ENCODE peak calls at places on chromosomes 5 and 9, in nine cellular contexts. One of them, this sample, is unnamed.

GRCh38 chr5:116265506-116265905 is 180.7 kb downstream of the COMMD10 start:
- DNase-seq in breast epithelium: no peak
- DNase-seq in IMR-90: no peak
- DNase-seq in HCT116: no peak
- DNase-seq in HepG2: no peak
- DNase-seq in stomach: no peak
- DNase-seq in adrenal gland: no peak
- DNase-seq in lower leg skin: no peak
- DNase-seq in body of pancreas: no peak
- DNase-seq in this sample: no peak

GRCh38 chr9:95138474-95138873 is 179.0 kb downstream of the FANCC start:
- DNase-seq in breast epithelium: no peak
- DNase-seq in IMR-90: peak; percentile 36
- DNase-seq in HCT116: no peak
- DNase-seq in HepG2: no peak
- DNase-seq in stomach: no peak
- DNase-seq in adrenal gland: no peak
- DNase-seq in lower leg skin: no peak
- DNase-seq in body of pancreas: no peak
- DNase-seq in this sample: no peak

GRCh38 chr9:111030492-111030891 is 7.8 kb downstream of the LPAR1 start:
- DNase-seq in breast epithelium: no peak
- DNase-seq in IMR-90: no peak
- DNase-seq in HCT116: no peak
- DNase-seq in HepG2: no peak
- DNase-seq in stomach: no peak
- DNase-seq in adrenal gland: no peak
- DNase-seq in lower leg skin: no peak
- DNase-seq in body of pancreas: no peak
- DNase-seq in this sample: no peak

GRCh38 chr5:44952376-44952775 is 143.6 kb downstream of the MRPS30 start:
- DNase-seq in breast epithelium: no peak
- DNase-seq in IMR-90: peak; percentile 15
- DNase-seq in HCT116: peak; percentile 51
- DNase-seq in HepG2: peak; percentile 18
- DNase-seq in stomach: no peak
- DNase-seq in adrenal gland: no peak
- DNase-seq in lower leg skin: no peak
- DNase-seq in body of pancreas: peak; percentile 14
- DNase-seq in this sample: no peak

GRCh38 chr9:129554649-129555048 is 66.3 kb downstream of the C9orf50 start:
- DNase-seq in breast epithelium: no peak
- DNase-seq in IMR-90: no peak
- DNase-seq in HCT116: no peak
- DNase-seq in HepG2: no peak
- DNase-seq in stomach: no peak
- DNase-seq in adrenal gland: no peak
- DNase-seq in lower leg skin: no peak
- DNase-seq in body of pancreas: no peak
- DNase-seq in this sample: no peak

GRCh38 chr9:136860933-136861873 is 4.9 kb downstream of the EDF1 start:
- DNase-seq in breast epithelium: no peak
- DNase-seq in IMR-90: no peak
- DNase-seq in HCT116: no peak
- DNase-seq in HepG2: no peak
- DNase-seq in stomach: no peak
- DNase-seq in adrenal gland: peak; percentile 12
- DNase-seq in lower leg skin: peak; percentile 11
- DNase-seq in body of pancreas: no peak
- DNase-seq in this sample: no peak

GRCh38 chr9:34526026-34526425 is 3.2 kb upstream of the ENHO start:
- DNase-seq in breast epithelium: no peak
- DNase-seq in IMR-90: no peak
- DNase-seq in HCT116: no peak
- DNase-seq in HepG2: no peak
- DNase-seq in stomach: no peak
- DNase-seq in adrenal gland: no peak
- DNase-seq in lower leg skin: no peak
- DNase-seq in body of pancreas: no peak
- DNase-seq in this sample: no peak

GRCh38 chr5:141521244-141521781 is 32.4 kb downstream of the PCDHGC5 start:
- DNase-seq in breast epithelium: peak; percentile 80
- DNase-seq in IMR-90: peak; percentile 100
- DNase-seq in HCT116: peak; percentile 98
- DNase-seq in HepG2: peak; percentile 81
- DNase-seq in stomach: no peak
- DNase-seq in adrenal gland: peak; percentile 65
- DNase-seq in lower leg skin: peak; percentile 78
- DNase-seq in body of pancreas: peak; percentile 47
- DNase-seq in this sample: no peak

GRCh38 chr9:89654025-89654662 is 49.3 kb downstream of the GADD45G start:
- DNase-seq in breast epithelium: no peak
- DNase-seq in IMR-90: no peak
- DNase-seq in HCT116: no peak
- DNase-seq in HepG2: no peak
- DNase-seq in stomach: no peak
- DNase-seq in adrenal gland: no peak
- DNase-seq in lower leg skin: peak; percentile 65
- DNase-seq in body of pancreas: peak; percentile 58
- DNase-seq in this sample: no peak

GRCh38 chr5:120405923-120406322 is 58.2 kb upstream of the PRR16 start:
- DNase-seq in breast epithelium: no peak
- DNase-seq in IMR-90: peak; percentile 88
- DNase-seq in HCT116: no peak
- DNase-seq in HepG2: no peak
- DNase-seq in stomach: no peak
- DNase-seq in adrenal gland: no peak
- DNase-seq in lower leg skin: no peak
- DNase-seq in body of pancreas: no peak
- DNase-seq in this sample: no peak

GRCh38 chr9:83047839-83048775 is 14.8 kb downstream of the RASEF start:
- DNase-seq in breast epithelium: peak; percentile 65
- DNase-seq in IMR-90: peak; percentile 59
- DNase-seq in HCT116: no peak
- DNase-seq in HepG2: no peak
- DNase-seq in stomach: peak; percentile 78
- DNase-seq in adrenal gland: no peak
- DNase-seq in lower leg skin: no peak
- DNase-seq in body of pancreas: peak; percentile 91
- DNase-seq in this sample: no peak

GRCh38 chr9:76107487-76107886 is 217.0 kb downstream of the PCSK5 start:
- DNase-seq in breast epithelium: peak; percentile 51
- DNase-seq in IMR-90: no peak
- DNase-seq in HCT116: no peak
- DNase-seq in HepG2: no peak
- DNase-seq in stomach: no peak
- DNase-seq in adrenal gland: no peak
- DNase-seq in lower leg skin: peak; percentile 36
- DNase-seq in body of pancreas: peak; percentile 13
- DNase-seq in this sample: no peak

GRCh38 chr9:69898714-69899209 is 78.1 kb downstream of the CFAP95 start:
- DNase-seq in breast epithelium: no peak
- DNase-seq in IMR-90: peak; percentile 92
- DNase-seq in HCT116: peak; percentile 85
- DNase-seq in HepG2: peak; percentile 64
- DNase-seq in stomach: no peak
- DNase-seq in adrenal gland: no peak
- DNase-seq in lower leg skin: no peak
- DNase-seq in body of pancreas: no peak
- DNase-seq in this sample: no peak

GRCh38 chr9:121631978-121632418 is 19.4 kb upstream of the DAB2IP start:
- DNase-seq in breast epithelium: no peak
- DNase-seq in IMR-90: no peak
- DNase-seq in HCT116: no peak
- DNase-seq in HepG2: no peak
- DNase-seq in stomach: no peak
- DNase-seq in adrenal gland: no peak
- DNase-seq in lower leg skin: no peak
- DNase-seq in body of pancreas: no peak
- DNase-seq in this sample: no peak

GRCh38 chr9:100440071-100440470 is 13.1 kb downstream of the MSANTD3 start:
- DNase-seq in breast epithelium: no peak
- DNase-seq in IMR-90: peak; percentile 76
- DNase-seq in HCT116: no peak
- DNase-seq in HepG2: no peak
- DNase-seq in stomach: no peak
- DNase-seq in adrenal gland: no peak
- DNase-seq in lower leg skin: no peak
- DNase-seq in body of pancreas: peak; percentile 6
- DNase-seq in this sample: no peak

GRCh38 chr9:87498816-87499454 is 1.3 kb downstream of the DAPK1 start:
- DNase-seq in breast epithelium: no peak
- DNase-seq in IMR-90: no peak
- DNase-seq in HCT116: no peak
- DNase-seq in HepG2: no peak
- DNase-seq in stomach: no peak
- DNase-seq in adrenal gland: no peak
- DNase-seq in lower leg skin: no peak
- DNase-seq in body of pancreas: no peak
- DNase-seq in this sample: no peak

GRCh38 chr9:87497080-87497603 is 525 bp upstream of the DAPK1 start:
- DNase-seq in breast epithelium: no peak
- DNase-seq in IMR-90: no peak
- DNase-seq in HCT116: no peak
- DNase-seq in HepG2: no peak
- DNase-seq in stomach: no peak
- DNase-seq in adrenal gland: no peak
- DNase-seq in lower leg skin: no peak
- DNase-seq in body of pancreas: no peak
- DNase-seq in this sample: no peak

GRCh38 chr9:87499455-87500015 is 1.9 kb downstream of the DAPK1 start:
- DNase-seq in breast epithelium: no peak
- DNase-seq in IMR-90: no peak
- DNase-seq in HCT116: no peak
- DNase-seq in HepG2: no peak
- DNase-seq in stomach: no peak
- DNase-seq in adrenal gland: no peak
- DNase-seq in lower leg skin: no peak
- DNase-seq in body of pancreas: no peak
- DNase-seq in this sample: no peak

GRCh38 chr9:87498046-87498815 is 564 bp downstream of the DAPK1 start:
- DNase-seq in breast epithelium: no peak
- DNase-seq in IMR-90: no peak
- DNase-seq in HCT116: no peak
- DNase-seq in HepG2: peak; percentile 48
- DNase-seq in stomach: peak; percentile 57
- DNase-seq in adrenal gland: no peak
- DNase-seq in lower leg skin: no peak
- DNase-seq in body of pancreas: peak; percentile 74
- DNase-seq in this sample: peak; percentile 40

GRCh38 chr9:87497604-87498045 is at the start of gene DAPK1:
- DNase-seq in breast epithelium: no peak
- DNase-seq in IMR-90: no peak
- DNase-seq in HCT116: peak; percentile 23
- DNase-seq in HepG2: peak; percentile 55
- DNase-seq in stomach: peak; percentile 79
- DNase-seq in adrenal gland: no peak
- DNase-seq in lower leg skin: peak; percentile 31
- DNase-seq in body of pancreas: peak; percentile 81
- DNase-seq in this sample: peak; percentile 61
- TF ChIP-seq POLR2A in breast epithelium: no peak
- TF ChIP-seq POLR2A in IMR-90: no peak
- TF ChIP-seq POLR2A in HCT116: no peak
- TF ChIP-seq POLR2A in HepG2: peak; percentile 72
- TF ChIP-seq POLR2A in stomach: no peak
- TF ChIP-seq POLR2A in adrenal gland: no peak
- TF ChIP-seq POLR2A in lower leg skin: no peak
- TF ChIP-seq POLR2A in body of pancreas: peak; percentile 69
- TF ChIP-seq POLR2A in this sample: peak; percentile 65

DNA sequence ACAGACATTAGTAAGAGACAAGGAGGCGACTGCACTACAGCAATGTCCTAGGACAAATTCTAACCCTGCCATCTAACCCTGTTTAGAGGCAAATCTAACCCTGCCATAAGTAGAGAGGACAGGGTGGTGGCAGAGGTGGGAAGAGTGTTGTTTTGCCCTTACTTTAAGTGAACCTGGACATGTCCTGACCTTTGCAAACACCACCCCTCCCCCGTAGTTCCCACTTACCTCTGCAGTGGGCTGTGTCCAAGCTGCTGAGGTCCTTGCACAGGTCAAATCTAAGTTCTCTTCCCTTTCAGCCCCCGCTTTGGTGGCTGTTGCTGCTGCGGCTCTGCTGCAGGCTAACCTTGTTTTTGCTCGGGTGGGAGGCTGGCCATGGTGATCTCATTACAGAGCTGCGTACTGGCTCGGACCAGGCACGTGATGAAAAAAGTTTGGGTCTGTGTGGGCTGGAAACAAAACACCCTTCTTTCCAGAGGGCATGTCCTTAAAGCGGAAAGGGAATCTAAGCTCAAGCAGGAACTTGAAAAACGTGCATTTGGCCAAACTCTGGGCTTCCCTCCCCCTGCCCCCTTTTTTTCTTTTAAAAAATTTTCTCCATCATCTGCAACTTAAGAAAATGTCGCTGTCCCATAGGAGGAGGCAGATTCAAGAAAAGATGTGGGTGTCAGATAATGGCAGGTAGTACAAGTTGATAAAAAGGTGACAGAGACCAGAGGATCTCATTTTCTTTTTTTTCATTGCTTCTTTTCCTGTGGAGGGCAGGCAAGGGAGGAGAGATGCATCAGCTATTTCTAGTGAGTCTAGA is at the start of gene FAXDC2:
- DNase-seq in breast epithelium: peak; percentile 77
- DNase-seq in IMR-90: peak; percentile 88
- DNase-seq in HCT116: no peak
- DNase-seq in HepG2: peak; percentile 78
- DNase-seq in stomach: peak; percentile 61
- DNase-seq in adrenal gland: peak; percentile 87
- DNase-seq in lower leg skin: peak; percentile 86
- DNase-seq in body of pancreas: peak; percentile 72
- DNase-seq in this sample: no peak
- TF ChIP-seq POLR2A in breast epithelium: no peak
- TF ChIP-seq POLR2A in IMR-90: no peak
- TF ChIP-seq POLR2A in HCT116: no peak
- TF ChIP-seq POLR2A in HepG2: peak; percentile 61
- TF ChIP-seq POLR2A in stomach: no peak
- TF ChIP-seq POLR2A in adrenal gland: peak; percentile 91
- TF ChIP-seq POLR2A in lower leg skin: no peak
- TF ChIP-seq POLR2A in body of pancreas: peak; percentile 52
- TF ChIP-seq POLR2A in this sample: no peak

GRCh38 chr5:1098986-1099597 is 12.8 kb downstream of the SLC12A7 start:
- DNase-seq in breast epithelium: no peak
- DNase-seq in IMR-90: no peak
- DNase-seq in HCT116: no peak
- DNase-seq in HepG2: no peak
- DNase-seq in stomach: no peak
- DNase-seq in adrenal gland: no peak
- DNase-seq in lower leg skin: no peak
- DNase-seq in body of pancreas: no peak
- DNase-seq in this sample: no peak
- TF ChIP-seq POLR2A in breast epithelium: no peak
- TF ChIP-seq POLR2A in IMR-90: no peak
- TF ChIP-seq POLR2A in HCT116: no peak
- TF ChIP-seq POLR2A in HepG2: no peak
- TF ChIP-seq POLR2A in stomach: no peak
- TF ChIP-seq POLR2A in adrenal gland: no peak
- TF ChIP-seq POLR2A in lower leg skin: no peak
- TF ChIP-seq POLR2A in body of pancreas: no peak
- TF ChIP-seq POLR2A in this sample: no peak

DNA sequence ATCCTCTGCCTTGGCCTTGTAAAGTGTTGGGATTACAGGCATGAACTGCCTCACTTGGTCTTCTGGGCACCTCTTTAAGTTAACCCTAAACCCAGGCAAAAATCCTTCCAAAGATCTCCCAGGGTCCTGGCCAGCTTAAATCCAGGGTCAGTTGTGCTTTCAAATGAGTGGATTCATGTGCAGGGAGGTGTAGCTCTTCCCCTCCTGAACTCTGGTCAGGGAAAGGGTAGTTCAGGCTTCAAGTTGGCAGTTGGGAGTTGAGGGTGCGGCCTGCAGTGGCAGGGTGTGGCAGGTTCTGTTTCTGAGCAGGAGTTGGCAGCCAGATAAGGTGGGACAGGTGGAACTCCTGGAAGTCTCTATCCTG is 3.6 kb downstream of the HNRNPAB start:
- DNase-seq in breast epithelium: no peak
- DNase-seq in IMR-90: no peak
- DNase-seq in HCT116: no peak
- DNase-seq in HepG2: no peak
- DNase-seq in stomach: peak; percentile 59
- DNase-seq in adrenal gland: no peak
- DNase-seq in lower leg skin: no peak
- DNase-seq in body of pancreas: no peak
- DNase-seq in this sample: no peak
- TF ChIP-seq POLR2A in breast epithelium: no peak
- TF ChIP-seq POLR2A in IMR-90: no peak
- TF ChIP-seq POLR2A in HCT116: no peak
- TF ChIP-seq POLR2A in HepG2: no peak
- TF ChIP-seq POLR2A in stomach: no peak
- TF ChIP-seq POLR2A in adrenal gland: no peak
- TF ChIP-seq POLR2A in lower leg skin: no peak
- TF ChIP-seq POLR2A in body of pancreas: no peak
- TF ChIP-seq POLR2A in this sample: peak; percentile 43

This sample was measured in GM12892.